ENCODE peak calls at places on chromosomes 5 and 9, in five cellular contexts. One of them, this sample, is unnamed.
A peak's percentile ranks its signal among the peaks of the same experiment; 100 is the strongest.

GRCh38 chr9:73613092-73613701 is 461.5 kb downstream of the ANXA1 start:
- DNase-seq in Panc1: no peak
- DNase-seq in left ventricle myocardium inferior: no peak
- DNase-seq in HFF-Myc: no peak
- DNase-seq in RWPE1: no peak
- DNase-seq in this sample: no peak

GRCh38 chr5:155189476-155189875 is 175.9 kb downstream of the KIF4B start:
- DNase-seq in Panc1: no peak
- DNase-seq in left ventricle myocardium inferior: no peak
- DNase-seq in HFF-Myc: no peak
- DNase-seq in RWPE1: no peak
- DNase-seq in this sample: no peak

GRCh38 chr9:9949368-9949767 is 663.4 kb downstream of the PTPRD start:
- DNase-seq in Panc1: no peak
- DNase-seq in left ventricle myocardium inferior: no peak
- DNase-seq in HFF-Myc: no peak
- DNase-seq in RWPE1: no peak
- DNase-seq in this sample: no peak

GRCh38 chr9:113299800-113300292 is 3.3 kb downstream of the RNF183 start:
- DNase-seq in Panc1: no peak
- DNase-seq in left ventricle myocardium inferior: no peak
- DNase-seq in HFF-Myc: no peak
- DNase-seq in RWPE1: no peak
- DNase-seq in this sample: no peak

GRCh38 chr9:4887556-4887955 is 94.8 kb downstream of the RCL1 start:
- DNase-seq in Panc1: no peak
- DNase-seq in left ventricle myocardium inferior: no peak
- DNase-seq in HFF-Myc: peak; percentile 78
- DNase-seq in RWPE1: peak; percentile 18
- DNase-seq in this sample: no peak

GRCh38 chr5:124599048-124599973 is 147.1 kb downstream of the ZNF608 start:
- DNase-seq in Panc1: peak; percentile 43
- DNase-seq in left ventricle myocardium inferior: no peak
- DNase-seq in HFF-Myc: no peak
- DNase-seq in RWPE1: no peak
- DNase-seq in this sample: no peak

GRCh38 chr5:1228121-1228520 is 2.9 kb downstream of the SLC6A18 start:
- DNase-seq in Panc1: no peak
- DNase-seq in left ventricle myocardium inferior: no peak
- DNase-seq in HFF-Myc: no peak
- DNase-seq in RWPE1: no peak
- DNase-seq in this sample: no peak

GRCh38 chr5:150637245-150638052 is 3.0 kb upstream of the SYNPO start:
- DNase-seq in Panc1: no peak
- DNase-seq in left ventricle myocardium inferior: no peak
- DNase-seq in HFF-Myc: peak; percentile 60
- DNase-seq in RWPE1: peak; percentile 82
- DNase-seq in this sample: no peak

GRCh38 chr5:951940-952596 is 56.5 kb upstream of the NKD2 start:
- DNase-seq in Panc1: no peak
- DNase-seq in left ventricle myocardium inferior: no peak
- DNase-seq in HFF-Myc: no peak
- DNase-seq in RWPE1: no peak
- DNase-seq in this sample: no peak

GRCh38 chr5:1029270-1029944 is 20.8 kb downstream of the NKD2 start:
- DNase-seq in Panc1: no peak
- DNase-seq in left ventricle myocardium inferior: peak; percentile 5
- DNase-seq in HFF-Myc: no peak
- DNase-seq in RWPE1: no peak
- DNase-seq in this sample: no peak

GRCh38 chr5:158837908-158838307 is 261.8 kb downstream of the EBF1 start:
- DNase-seq in Panc1: no peak
- DNase-seq in left ventricle myocardium inferior: no peak
- DNase-seq in HFF-Myc: no peak
- DNase-seq in RWPE1: no peak
- DNase-seq in this sample: no peak

GRCh38 chr9:77678136-77678535 is 30.0 kb upstream of the GNA14 start:
- DNase-seq in Panc1: no peak
- DNase-seq in left ventricle myocardium inferior: no peak
- DNase-seq in HFF-Myc: no peak
- DNase-seq in RWPE1: no peak
- DNase-seq in this sample: no peak

GRCh38 chr5:122150128-122150685 is 20.9 kb downstream of the ZNF474 start:
- DNase-seq in Panc1: no peak
- DNase-seq in left ventricle myocardium inferior: no peak
- DNase-seq in HFF-Myc: no peak
- DNase-seq in RWPE1: no peak
- DNase-seq in this sample: no peak

GRCh38 chr9:21455320-21455719 is 15.1 kb downstream of the IFNA1 start:
- DNase-seq in Panc1: peak; percentile 15
- DNase-seq in left ventricle myocardium inferior: no peak
- DNase-seq in HFF-Myc: no peak
- DNase-seq in RWPE1: peak; percentile 33
- DNase-seq in this sample: no peak

GRCh38 chr5:50406874-50407273 is 34.2 kb downstream of the EMB start:
- DNase-seq in Panc1: no peak
- DNase-seq in left ventricle myocardium inferior: no peak
- DNase-seq in HFF-Myc: no peak
- DNase-seq in RWPE1: peak; percentile 21
- DNase-seq in this sample: no peak

GRCh38 chr5:155508673-155509072 is 495.1 kb downstream of the KIF4B start:
- DNase-seq in Panc1: no peak
- DNase-seq in left ventricle myocardium inferior: no peak
- DNase-seq in HFF-Myc: no peak
- DNase-seq in RWPE1: no peak
- DNase-seq in this sample: no peak

GRCh38 chr5:35478856-35479682 is 138.6 kb upstream of the SPEF2 start:
- DNase-seq in Panc1: no peak
- DNase-seq in left ventricle myocardium inferior: no peak
- DNase-seq in HFF-Myc: no peak
- DNase-seq in RWPE1: peak; percentile 32
- DNase-seq in this sample: no peak

GRCh38 chr5:108461628-108462367 is 79.9 kb upstream of the FBXL17 start:
- DNase-seq in Panc1: no peak
- DNase-seq in left ventricle myocardium inferior: no peak
- DNase-seq in HFF-Myc: no peak
- DNase-seq in RWPE1: peak; percentile 19
- DNase-seq in this sample: no peak

GRCh38 chr9:96158909-96159575 is 142.9 kb downstream of the HSD17B3 start:
- DNase-seq in Panc1: no peak
- DNase-seq in left ventricle myocardium inferior: no peak
- DNase-seq in HFF-Myc: no peak
- DNase-seq in RWPE1: no peak
- DNase-seq in this sample: no peak

GRCh38 chr9:26687421-26687820 is 205.2 kb downstream of the CAAP1 start:
- DNase-seq in Panc1: no peak
- DNase-seq in left ventricle myocardium inferior: no peak
- DNase-seq in HFF-Myc: no peak
- DNase-seq in RWPE1: no peak
- DNase-seq in this sample: no peak

GRCh38 chr5:146662229-146662628 is 146.2 kb upstream of the GPR151 start:
- DNase-seq in Panc1: no peak
- DNase-seq in left ventricle myocardium inferior: no peak
- DNase-seq in HFF-Myc: no peak
- DNase-seq in RWPE1: peak; percentile 26
- DNase-seq in this sample: no peak

GRCh38 chr9:136978073-136978864 is 965 bp downstream of the PTGDS start:
- DNase-seq in Panc1: no peak
- DNase-seq in left ventricle myocardium inferior: peak; percentile 89
- DNase-seq in HFF-Myc: no peak
- DNase-seq in RWPE1: peak; percentile 100
- DNase-seq in this sample: peak; percentile 64

GRCh38 chr5:31911291-31912265 is 262.5 kb downstream of the GOLPH3 start:
- DNase-seq in Panc1: no peak
- DNase-seq in left ventricle myocardium inferior: no peak
- DNase-seq in HFF-Myc: no peak
- DNase-seq in RWPE1: no peak
- DNase-seq in this sample: no peak

GRCh38 chr9:121301881-121302286 is 33.9 kb downstream of the GSN start:
- DNase-seq in Panc1: no peak
- DNase-seq in left ventricle myocardium inferior: no peak
- DNase-seq in HFF-Myc: no peak
- DNase-seq in RWPE1: no peak
- DNase-seq in this sample: no peak

GRCh38 chr9:77575785-77576184 is 72.3 kb downstream of the GNA14 start:
- DNase-seq in Panc1: no peak
- DNase-seq in left ventricle myocardium inferior: no peak
- DNase-seq in HFF-Myc: no peak
- DNase-seq in RWPE1: peak; percentile 31
- DNase-seq in this sample: peak; percentile 25

GRCh38 chr9:134341306-134341705 is 15.1 kb downstream of the RXRA start:
- DNase-seq in Panc1: no peak
- DNase-seq in left ventricle myocardium inferior: peak; percentile 73
- DNase-seq in HFF-Myc: no peak
- DNase-seq in RWPE1: no peak
- DNase-seq in this sample: no peak

GRCh38 chr9:136170291-136170901 is 34.5 kb downstream of the LHX3 start:
- DNase-seq in Panc1: no peak
- DNase-seq in left ventricle myocardium inferior: no peak
- DNase-seq in HFF-Myc: no peak
- DNase-seq in RWPE1: peak; percentile 59
- DNase-seq in this sample: peak; percentile 55

GRCh38 chr5:155418960-155419579 is 405.5 kb downstream of the KIF4B start:
- DNase-seq in Panc1: no peak
- DNase-seq in left ventricle myocardium inferior: no peak
- DNase-seq in HFF-Myc: no peak
- DNase-seq in RWPE1: no peak
- DNase-seq in this sample: no peak

GRCh38 chr5:6505415-6505763 is 56.7 kb downstream of the UBE2QL1 start:
- DNase-seq in Panc1: no peak
- DNase-seq in left ventricle myocardium inferior: no peak
- DNase-seq in HFF-Myc: no peak
- DNase-seq in RWPE1: no peak
- DNase-seq in this sample: no peak

GRCh38 chr9:133822439-133823065 is 84.4 kb upstream of the SARDH start:
- DNase-seq in Panc1: no peak
- DNase-seq in left ventricle myocardium inferior: no peak
- DNase-seq in HFF-Myc: no peak
- DNase-seq in RWPE1: no peak
- DNase-seq in this sample: no peak

DNA sequence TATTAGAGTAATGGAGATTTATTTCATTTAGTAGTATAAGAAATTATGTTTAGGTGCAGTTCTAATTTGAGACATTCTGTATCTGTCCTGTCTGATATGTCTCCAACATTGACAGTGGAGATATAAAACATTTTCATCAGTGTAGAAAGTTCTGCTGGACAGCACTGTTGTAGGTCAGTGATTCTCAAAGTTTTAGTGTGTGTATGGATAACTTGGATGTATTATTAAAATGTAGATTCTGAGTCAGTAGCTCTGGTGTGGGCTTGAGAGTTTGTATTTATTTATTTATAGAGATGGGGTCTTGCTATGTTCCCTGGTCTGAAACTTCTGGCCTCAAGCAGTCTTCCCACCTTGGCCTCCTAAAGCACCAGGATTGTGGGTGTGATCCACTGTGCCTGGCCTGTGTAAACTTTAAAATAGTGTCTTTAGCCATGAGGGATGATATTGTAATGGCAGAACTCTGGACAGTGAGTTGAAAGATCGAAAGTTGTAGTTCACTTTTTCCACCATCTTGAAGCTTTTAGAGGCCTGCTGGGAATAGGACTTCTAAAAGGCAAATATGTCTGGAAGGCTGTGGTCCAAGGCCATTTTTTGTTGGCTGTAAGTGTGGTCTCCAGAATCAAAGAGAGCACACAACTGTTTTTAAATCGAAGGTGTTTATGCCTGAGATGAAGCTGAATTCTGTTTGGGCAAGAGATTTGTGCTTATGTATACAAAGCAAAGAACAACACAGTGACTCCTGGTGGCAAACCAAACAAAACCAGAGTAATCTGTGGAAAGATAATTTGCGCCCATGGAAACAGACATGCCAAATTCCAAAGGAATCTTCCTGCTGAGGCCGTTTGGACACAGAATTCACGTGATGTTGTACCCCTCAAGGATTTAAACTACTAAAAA is 12.4 kb downstream of the UBAP1 start:
- DNase-seq in Panc1: no peak
- DNase-seq in left ventricle myocardium inferior: no peak
- DNase-seq in HFF-Myc: no peak
- DNase-seq in RWPE1: no peak
- DNase-seq in this sample: no peak
- TF ChIP-seq CTCF in Panc1: no peak
- TF ChIP-seq CTCF in left ventricle myocardium inferior: peak; percentile 29
- TF ChIP-seq CTCF in HFF-Myc: peak; percentile 38
- TF ChIP-seq CTCF in RWPE1: peak; percentile 14
- TF ChIP-seq CTCF in this sample: peak; percentile 52

GRCh38 chr5:128764910-128765309 is 200.4 kb upstream of the SLC27A6 start:
- DNase-seq in Panc1: no peak
- DNase-seq in left ventricle myocardium inferior: peak; percentile 36
- DNase-seq in HFF-Myc: no peak
- DNase-seq in RWPE1: no peak
- DNase-seq in this sample: no peak
- TF ChIP-seq CTCF in Panc1: no peak
- TF ChIP-seq CTCF in left ventricle myocardium inferior: no peak
- TF ChIP-seq CTCF in HFF-Myc: no peak
- TF ChIP-seq CTCF in RWPE1: no peak
- TF ChIP-seq CTCF in this sample: no peak

GRCh38 chr5:132235340-132235739 is 7.7 kb upstream of the P4HA2 start:
- DNase-seq in Panc1: no peak
- DNase-seq in left ventricle myocardium inferior: no peak
- DNase-seq in HFF-Myc: no peak
- DNase-seq in RWPE1: no peak
- DNase-seq in this sample: no peak

GRCh38 chr5:132238901-132239500 is 11.3 kb upstream of the P4HA2 start:
- DNase-seq in Panc1: no peak
- DNase-seq in left ventricle myocardium inferior: no peak
- DNase-seq in HFF-Myc: no peak
- DNase-seq in RWPE1: no peak
- DNase-seq in this sample: no peak

GRCh38 chr5:132238169-132238744 is 10.6 kb upstream of the P4HA2 start:
- DNase-seq in Panc1: peak; percentile 30
- DNase-seq in left ventricle myocardium inferior: peak; percentile 59
- DNase-seq in HFF-Myc: no peak
- DNase-seq in RWPE1: peak; percentile 74
- DNase-seq in this sample: peak; percentile 88

GRCh38 chr5:132237670-132238069 is 10.0 kb upstream of the P4HA2 start:
- DNase-seq in Panc1: no peak
- DNase-seq in left ventricle myocardium inferior: no peak
- DNase-seq in HFF-Myc: no peak
- DNase-seq in RWPE1: no peak
- DNase-seq in this sample: no peak

GRCh38 chr5:132237141-132237540 is 9.5 kb upstream of the P4HA2 start:
- DNase-seq in Panc1: no peak
- DNase-seq in left ventricle myocardium inferior: no peak
- DNase-seq in HFF-Myc: no peak
- DNase-seq in RWPE1: no peak
- DNase-seq in this sample: no peak
- TF ChIP-seq CTCF in Panc1: no peak
- TF ChIP-seq CTCF in left ventricle myocardium inferior: no peak
- TF ChIP-seq CTCF in HFF-Myc: no peak
- TF ChIP-seq CTCF in RWPE1: no peak
- TF ChIP-seq CTCF in this sample: no peak

GRCh38 chr5:125987677-125988255 is 435.4 kb upstream of the GRAMD2B start:
- DNase-seq in Panc1: no peak
- DNase-seq in left ventricle myocardium inferior: no peak
- DNase-seq in HFF-Myc: no peak
- DNase-seq in RWPE1: no peak
- DNase-seq in this sample: no peak
- TF ChIP-seq CTCF in Panc1: no peak
- TF ChIP-seq CTCF in left ventricle myocardium inferior: peak; percentile 39
- TF ChIP-seq CTCF in HFF-Myc: no peak
- TF ChIP-seq CTCF in RWPE1: no peak
- TF ChIP-seq CTCF in this sample: no peak

GRCh38 chr9:91697201-91697600 is 252.8 kb downstream of the ROR2 start:
- DNase-seq in Panc1: no peak
- DNase-seq in left ventricle myocardium inferior: no peak
- DNase-seq in HFF-Myc: no peak
- DNase-seq in RWPE1: no peak
- DNase-seq in this sample: no peak
- TF ChIP-seq CTCF in Panc1: no peak
- TF ChIP-seq CTCF in left ventricle myocardium inferior: no peak
- TF ChIP-seq CTCF in HFF-Myc: no peak
- TF ChIP-seq CTCF in RWPE1: no peak
- TF ChIP-seq CTCF in this sample: no peak